ENCODE peak calls at places on chromosomes 2 and 18, in four cellular contexts. M is aorta, L is tibial nerve, B is gastrocnemius medialis. S is an unnamed sample.

GRCh38 chr2:113979172-113980128 is 89.6 kb downstream of the ACTR3 start:
- DNase-seq in M (no peak), L (no peak), B (no peak), S (no peak)

GRCh38 chr2:175595139-175595538 is 406.9 kb downstream of the LNPK start:
- DNase-seq in M (no peak), L (no peak), B (no peak), S (no peak)

GRCh38 chr2:104849036-104849551 is 4.8 kb upstream of the POU3F3 start:
- DNase-seq in M (no peak), L (no peak), B (no peak), S (no peak)

GRCh38 chr18:48877941-48878340 is 72.8 kb downstream of the SMAD7 start:
- DNase-seq in M (no peak), L (no peak), B (no peak), S (no peak)

GRCh38 chr2:25400576-25401241 is 59.0 kb upstream of the DNMT3A start:
- DNase-seq in M (no peak), L (no peak), B (no peak), S (no peak)

GRCh38 chr2:66434679-66435548 is at the start of gene MEIS1:
- DNase-seq in M (peak; percentile 93), L (peak; percentile 78), B (peak; percentile 91), S (peak; percentile 58)

GRCh38 chr2:237798236-237799059 is at the start of gene RBM44:
- DNase-seq in M (no peak), L (no peak), B (no peak), S (no peak)

GRCh38 chr18:23971656-23972230 is 42.8 kb upstream of the TTC39C start:
- DNase-seq in M (no peak), L (no peak), B (no peak), S (no peak)

GRCh38 chr18:22558945-22559385 is 141.2 kb upstream of the CTAGE1 start:
- DNase-seq in M (peak; percentile 81), L (no peak), B (no peak), S (no peak)

GRCh38 chr2:120650022-120650644 is 85.5 kb upstream of the GLI2 start:
- DNase-seq in M (no peak), L (no peak), B (no peak), S (no peak)

GRCh38 chr2:144339048-144339447 is 180.9 kb downstream of the ZEB2 start:
- DNase-seq in M (no peak), L (no peak), B (no peak), S (no peak)

GRCh38 chr2:26086155-26086634 is 52.3 kb downstream of the RAB10 start:
- DNase-seq in M (no peak), L (no peak), B (no peak), S (no peak)

GRCh38 chr2:104140361-104140760 is 713.6 kb upstream of the POU3F3 start:
- DNase-seq in M (no peak), L (no peak), B (no peak), S (no peak)

GRCh38 chr18:48548404-48548771 is 9.6 kb downstream of the CTIF start:
- DNase-seq in M (no peak), L (no peak), B (peak; percentile 53), S (peak; percentile 66)

GRCh38 chr18:31977270-31977872 is 34.4 kb upstream of the TRAPPC8 start:
- DNase-seq in M (no peak), L (no peak), B (peak; percentile 10), S (peak; percentile 59)

GRCh38 chr2:1544478-1545069 is 131.3 kb downstream of the TPO start:
- DNase-seq in M (no peak), L (no peak), B (no peak), S (no peak)

GRCh38 chr2:126720031-126720368 is 64.0 kb downstream of the GYPC start:
- DNase-seq in M (no peak), L (no peak), B (no peak), S (no peak)

GRCh38 chr2:84132371-84132770 is 326.7 kb downstream of the SUCLG1 start:
- DNase-seq in M (no peak), L (no peak), B (no peak), S (no peak)

GRCh38 chr2:109135572-109136185 is 6.7 kb downstream of the SH3RF3 start:
- DNase-seq in M (no peak), L (no peak), B (no peak), S (no peak)

GRCh38 chr18:61891874-61892273 is 933 bp downstream of the RNF152 start:
- DNase-seq in M (no peak), L (no peak), B (no peak), S (no peak)
- H3K4me3 ChIP-seq in M (no peak overlapping the region), L (no peak overlapping the region), B (peak overlapping the region; percentile 84), S (no peak overlapping the region)

GRCh38 chr18:73101977-73102376 is 234.2 kb upstream of the NETO1 start:
- DNase-seq in M (no peak), L (no peak), B (no peak), S (no peak)
- H3K4me3 ChIP-seq in M (no peak overlapping the region), L (no peak overlapping the region), B (no peak overlapping the region), S (no peak overlapping the region)

DNA sequence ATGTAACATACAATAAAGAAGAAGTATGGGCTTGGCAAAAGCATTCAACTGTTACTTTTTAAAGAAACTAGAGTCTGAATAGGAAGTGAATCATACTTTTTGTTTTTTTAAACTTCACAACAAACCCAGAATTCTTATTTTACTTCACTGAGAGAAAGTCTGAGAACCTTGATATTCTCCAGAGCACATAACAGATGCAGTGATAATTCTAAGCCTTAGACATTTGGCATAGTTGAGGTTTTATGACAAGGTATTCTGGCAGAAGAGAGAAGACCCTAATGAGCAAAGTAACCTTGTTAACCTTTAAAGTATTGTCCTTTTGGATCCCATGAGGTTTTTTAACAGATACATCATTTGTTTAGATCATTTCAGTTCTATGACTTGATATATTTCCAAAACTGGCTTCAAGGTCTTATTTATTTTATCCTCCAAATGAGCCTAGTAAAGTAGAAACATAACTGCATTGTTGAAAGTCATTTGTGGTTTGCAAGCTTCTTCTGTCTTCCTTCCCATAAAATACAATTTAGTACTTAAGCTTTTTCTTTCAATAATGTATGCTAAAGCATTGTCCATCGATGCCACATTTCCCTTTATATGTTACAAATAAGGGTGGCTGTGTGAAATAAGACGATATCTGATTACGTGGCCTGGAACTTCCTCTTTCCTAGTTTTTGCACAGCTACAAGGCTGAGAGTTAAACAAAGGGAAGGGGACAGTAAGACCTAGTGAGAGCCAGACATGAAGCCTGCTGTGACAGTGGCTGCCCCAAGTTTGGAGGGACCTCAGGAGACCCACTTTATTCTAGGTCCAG is 86.1 kb upstream of the ITPRID2 start:
- DNase-seq in M (no peak), L (no peak), B (no peak), S (peak; percentile 50)
- H3K4me3 ChIP-seq in M (no peak overlapping the region), L (no peak overlapping the region), B (no peak overlapping the region), S (no peak overlapping the region)

DNA sequence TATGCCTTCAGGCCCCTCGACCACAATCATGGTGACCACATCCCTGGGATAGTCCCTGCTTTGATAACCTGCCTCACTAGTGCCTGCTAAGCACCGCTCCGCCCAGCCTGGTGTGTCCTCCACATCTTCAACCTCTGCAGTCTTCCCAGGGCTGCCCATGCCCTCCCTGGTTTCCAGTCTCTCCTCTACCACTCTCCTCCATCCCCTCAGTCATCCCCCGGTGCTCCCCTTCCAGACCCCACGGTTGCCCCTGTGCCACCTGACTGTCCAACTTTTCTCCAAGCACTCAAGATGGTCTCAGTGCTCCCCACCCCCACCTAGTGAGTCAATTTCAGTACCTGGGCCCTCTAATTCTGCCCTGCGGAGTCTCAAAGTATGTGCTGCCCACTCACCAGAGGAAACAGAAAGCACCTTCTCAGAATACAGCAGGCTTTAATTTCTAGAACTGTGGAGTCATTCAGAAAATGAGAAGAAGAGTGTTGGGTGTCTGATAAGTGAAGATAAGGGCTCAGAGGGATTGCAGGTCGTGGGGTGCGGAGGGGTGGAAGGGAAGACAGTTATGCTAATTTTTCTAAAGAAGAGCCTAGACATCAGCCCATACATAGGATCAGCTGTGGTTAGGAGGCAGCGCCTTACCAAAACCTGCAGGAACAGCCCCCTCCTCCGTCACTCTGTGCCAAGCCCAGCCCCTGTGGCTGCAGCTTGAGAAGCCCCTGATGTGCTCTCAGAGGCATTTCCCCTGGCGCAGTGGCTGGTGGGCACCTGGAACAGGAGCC is 53.6 kb upstream of the CAB39 start:
- DNase-seq in M (no peak), L (no peak), B (no peak), S (peak; percentile 83)
- H3K4me3 ChIP-seq in M (no peak overlapping the region), L (no peak overlapping the region), B (no peak overlapping the region), S (peak overlapping the region; percentile 17)

DNA sequence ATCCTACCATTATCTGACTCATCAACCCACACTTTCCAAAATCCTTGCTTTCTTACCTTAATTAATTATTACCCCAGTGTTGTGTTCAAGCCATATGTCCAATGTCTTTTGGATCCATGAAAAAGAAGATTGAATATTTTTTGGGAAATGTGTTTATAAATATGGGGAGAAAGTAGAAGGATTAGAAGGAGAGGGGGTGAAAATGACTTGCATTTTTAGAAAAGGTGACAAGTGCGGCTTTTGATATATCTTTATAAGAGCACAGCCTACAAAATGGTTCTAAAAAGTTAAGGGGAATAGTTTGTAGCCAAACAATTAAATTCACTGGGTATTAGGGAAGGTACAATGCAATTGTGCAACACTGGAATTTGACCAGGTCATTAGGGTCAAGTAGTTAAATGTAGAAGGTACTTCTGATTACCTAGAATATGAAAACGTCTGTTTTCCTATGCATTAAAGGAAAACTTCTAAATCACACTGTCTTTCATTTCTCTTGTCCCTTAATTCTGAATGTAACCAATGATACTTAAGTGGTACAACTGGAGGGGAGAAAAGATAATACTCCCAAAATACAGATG is 44.4 kb upstream of the SERTAD2 start:
- DNase-seq in M (no peak), L (no peak), B (no peak), S (no peak)
- H3K4me3 ChIP-seq in M (no peak overlapping the region), L (no peak overlapping the region), B (no peak overlapping the region), S (no peak overlapping the region)

GRCh38 chr2:235500761-235501662 is 7.2 kb downstream of the AGAP1 start:
- DNase-seq in M (no peak), L (no peak), B (no peak), S (no peak)
- H3K4me3 ChIP-seq in M (no peak overlapping the region), L (no peak overlapping the region), B (no peak overlapping the region), S (no peak overlapping the region)